ENCODE peak calls at places on chromosomes 6 and 20, in nine cellular contexts. P is AG09309, D is choroid plexus epithelial cell, E is H1, N is psoas muscle, O is ovary, Q is stomach, Y is colonic mucosa, Z is astrocyte of the cerebellum. L is an unnamed sample.

GRCh38 chr6:52933778-52934177 is 24.3 kb upstream of the GSTA3 start:
- DNase-seq in Q (no peak), Y (no peak), Z (no peak), E (no peak), O (no peak), D (no peak), N (no peak), P (no peak), L (no peak)

GRCh38 chr20:5153612-5154542 is 27.1 kb downstream of the CDS2 start:
- DNase-seq in Z (no peak), Q (no peak), N (no peak), Y (no peak), D (no peak), E (no peak), P (no peak), O (no peak), L (no peak)

GRCh38 chr6:13846841-13847240 is 32.5 kb upstream of the MCUR1 start:
- DNase-seq in Z (no peak), P (no peak), E (peak), N (no peak), O (no peak), D (no peak), Y (no peak), Q (no peak), L (no peak)

GRCh38 chr20:48879609-48880008 is 41.9 kb upstream of the ARFGEF2 start:
- DNase-seq in E (no peak), O (no peak), N (no peak), Z (no peak), Y (no peak), P (no peak), D (peak), Q (no peak), L (peak)

GRCh38 chr6:19836799-19837510 is at the start of gene ID4:
- DNase-seq in Y (peak), Z (peak), E (peak), P (peak), O (peak), N (peak), Q (peak), D (peak), L (peak)

GRCh38 chr20:34624628-34625027 is 52.3 kb downstream of the PIGU start:
- DNase-seq in E (no peak), N (no peak), Y (no peak), P (no peak), Q (no peak), D (no peak), Z (no peak), O (no peak), L (no peak)

GRCh38 chr20:1567392-1568165 is 10.1 kb upstream of the SIRPD start:
- DNase-seq in N (no peak), Q (no peak), P (peak), Y (no peak), Z (peak), O (no peak), E (no peak), D (peak), L (no peak)

GRCh38 chr20:25058797-25059486 is 1.0 kb upstream of the ACSS1 start:
- DNase-seq in Y (peak), N (no peak), E (no peak), D (peak), Q (peak), Z (no peak), O (no peak), P (no peak), L (no peak)

DNA sequence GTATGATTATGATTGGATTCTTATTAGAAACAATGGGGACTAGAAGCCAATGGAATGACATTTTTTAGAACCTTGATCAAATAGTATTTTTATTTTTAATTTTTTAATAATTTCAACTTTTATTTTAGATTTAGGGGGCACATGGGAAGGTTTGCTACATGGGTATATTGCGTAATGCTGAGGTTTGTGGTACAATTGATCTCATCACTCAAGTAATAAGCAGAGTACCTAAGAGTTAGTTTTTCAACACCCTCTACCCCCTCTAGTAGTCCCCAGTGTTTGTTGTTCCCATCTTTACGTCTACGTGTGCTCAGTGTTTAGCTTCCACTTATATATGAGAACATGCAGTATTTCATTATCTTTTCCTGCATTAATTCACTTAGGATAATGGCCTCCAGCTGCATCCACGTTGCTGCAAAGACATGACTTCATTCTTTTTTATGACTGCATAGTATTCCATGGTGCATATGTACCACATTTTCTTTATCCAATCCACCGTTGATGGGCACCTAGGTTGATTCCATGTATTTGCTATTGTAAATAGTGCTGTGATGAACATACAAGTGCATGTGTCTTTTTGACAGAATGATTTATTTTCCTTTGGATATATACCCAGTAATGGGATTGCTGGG is 281.1 kb upstream of the MAN1A1 start:
- DNase-seq in Q (no peak), Z (no peak), Y (no peak), D (no peak), E (no peak), P (no peak), O (no peak), N (no peak), L (no peak)
- TF ChIP-seq CTCF in Q (no peak), Z (no peak), Y (no peak), D (no peak), E (no peak), P (no peak), O (no peak), N (no peak), L (no peak)

GRCh38 chr20:50120935-50121693 is 8.2 kb upstream of the UBE2V1 start:
- DNase-seq in Z (no peak), P (no peak), N (peak), E (peak), Q (peak), D (peak), Y (peak), O (peak), L (peak)
- TF ChIP-seq CTCF in Z (peak), P (peak), N (peak), E (peak), Q (peak), D (peak), Y (peak), O (no peak), L (peak)

GRCh38 chr20:36217226-36217625 is 19.1 kb upstream of the AAR2 start:
- DNase-seq in D (no peak), O (no peak), P (no peak), Z (no peak), Q (no peak), N (no peak), E (peak), Y (no peak), L (peak)
- TF ChIP-seq CTCF in D (peak), O (no peak), P (no peak), Z (no peak), Q (no peak), N (no peak), E (peak), Y (no peak), L (peak)

DNA sequence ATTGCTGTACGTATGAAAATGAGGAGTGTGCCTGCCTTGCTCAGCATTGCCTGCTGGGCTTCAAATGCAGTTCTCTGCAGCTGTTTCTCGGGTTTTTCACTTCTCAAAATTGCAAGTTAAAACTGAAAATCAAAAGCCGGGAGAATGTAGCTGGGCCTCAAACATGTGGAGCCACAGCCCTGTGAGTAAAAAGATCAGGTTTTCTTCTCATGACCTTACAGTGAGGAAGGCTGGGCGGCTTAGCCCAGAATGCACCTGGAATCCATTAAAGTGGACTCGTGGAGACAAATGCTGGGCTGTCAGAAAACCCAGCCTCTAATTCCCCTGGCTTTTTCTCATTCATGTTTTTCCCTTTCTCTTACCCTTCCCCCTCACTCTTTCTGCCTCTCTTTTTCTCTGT is 34.4 kb downstream of the DSE start:
- DNase-seq in Q (no peak), E (no peak), Y (no peak), O (no peak), P (no peak), N (no peak), D (peak), Z (no peak), L (no peak)
- TF ChIP-seq CTCF in Q (no peak), E (no peak), Y (no peak), O (no peak), P (no peak), N (no peak), D (no peak), Z (no peak), L (no peak)

DNA sequence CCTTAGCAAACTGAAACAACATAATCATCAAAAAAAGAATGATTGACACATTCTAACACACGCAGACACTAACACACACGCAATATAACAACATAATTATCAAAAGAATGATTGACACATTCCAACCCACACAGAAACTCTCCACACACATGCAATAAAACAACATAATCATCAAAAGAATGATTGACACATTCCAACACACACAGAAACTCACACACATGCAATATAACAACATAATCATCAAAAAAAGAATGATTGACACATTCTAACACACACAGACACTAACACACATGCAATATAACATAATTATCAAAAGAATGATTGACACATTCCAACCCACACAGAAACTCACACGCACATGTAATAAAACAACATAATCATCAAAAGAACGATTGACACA is 172.4 kb downstream of the THBS2 start:
- DNase-seq in N (no peak), Z (no peak), Y (no peak), D (no peak), P (no peak), O (no peak), Q (no peak), E (no peak), L (no peak)
- TF ChIP-seq CTCF in N (no peak), Z (no peak), Y (no peak), D (no peak), P (no peak), O (no peak), Q (no peak), E (no peak), L (no peak)

GRCh38 chr20:60851826-60852704 is 400.0 kb upstream of the CDH4 start:
- DNase-seq in Y (no peak), Z (no peak), E (peak), O (no peak), N (no peak), Q (no peak), D (peak), P (no peak), L (no peak)
- TF ChIP-seq CTCF in Y (no peak), Z (peak), E (peak), O (no peak), N (no peak), Q (no peak), D (peak), P (peak), L (no peak)

GRCh38 chr20:16573011-16573965 is at the start of gene KIF16B:
- DNase-seq in P (no peak), N (peak), Q (peak), O (peak), E (peak), Y (peak), Z (peak), D (peak), L (peak)
- TF ChIP-seq CTCF in P (no peak), N (no peak), Q (no peak), O (no peak), E (no peak), Y (no peak), Z (peak), D (peak), L (no peak)

DNA sequence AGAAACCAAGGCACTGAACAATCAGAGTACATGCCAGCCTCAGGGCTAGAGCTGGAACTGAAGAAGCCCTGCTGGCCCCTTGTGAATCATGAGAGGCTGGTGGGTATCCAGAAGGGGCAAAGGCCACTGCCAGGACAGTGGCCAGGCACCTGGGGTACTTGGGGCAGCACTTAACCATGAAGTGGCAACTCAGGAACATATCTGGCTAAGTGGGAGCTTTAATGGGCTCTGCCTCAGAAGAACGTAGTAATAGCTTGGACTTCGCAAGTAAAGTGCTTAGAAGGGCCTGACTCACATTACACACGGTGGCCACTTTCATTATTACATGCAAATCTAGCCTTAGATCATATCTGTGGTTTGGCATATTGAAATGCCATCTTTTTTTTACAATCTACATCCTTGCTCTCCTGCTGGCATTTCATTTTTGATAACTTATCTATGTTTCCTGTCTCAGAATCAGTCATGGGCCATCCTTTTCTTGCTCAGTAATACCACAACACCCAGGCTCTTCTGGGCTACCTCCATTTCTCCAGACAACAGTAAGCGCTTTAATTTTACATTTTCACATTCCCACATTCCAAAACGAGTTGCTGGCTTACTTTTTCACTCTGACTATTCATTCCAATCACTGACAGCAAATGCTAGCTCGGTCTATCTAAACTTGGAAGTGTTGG is 21.6 kb downstream of the NAPB start:
- DNase-seq in O (no peak), E (no peak), D (peak), Z (peak), P (peak), N (no peak), Q (no peak), Y (no peak), L (no peak)
- TF ChIP-seq CTCF in O (no peak), E (no peak), D (peak), Z (peak), P (peak), N (no peak), Q (no peak), Y (no peak), L (no peak)